ENCODE peak calls at places on chromosomes 13 and 19, in four cellular contexts. I is IMR-90, C is H1, L is H9. W is an unnamed sample.

GRCh38 chr13:66014757-66015156 is 1215.4 kb downstream of the PCDH9 start:
- DNase-seq in I (peak; percentile 2), L (no peak), C (no peak), W (no peak)

GRCh38 chr13:34039678-34040077 is 221.7 kb downstream of the RFC3 start:
- DNase-seq in L (no peak), I (no peak), C (no peak), W (no peak)

GRCh38 chr13:41746259-41746658 is 214.7 kb downstream of the VWA8 start:
- DNase-seq in I (peak; percentile 79), C (no peak), L (no peak), W (no peak)

GRCh38 chr19:18996796-18997394 is 36.4 kb downstream of the SUGP2 start:
- DNase-seq in L (no peak), C (no peak), I (no peak), W (no peak)

GRCh38 chr13:39603424-39603947 is 493 bp upstream of the LHFPL6 start:
- DNase-seq in I (peak; percentile 24), C (peak; percentile 63), L (peak; percentile 41), W (peak; percentile 72)

GRCh38 chr19:4172861-4173473 is 9.4 kb downstream of the SIRT6 start:
- DNase-seq in I (peak; percentile 14), L (peak; percentile 85), C (peak; percentile 98), W (peak; percentile 71)

GRCh38 chr13:49052801-49053200 is 77.1 kb downstream of the FNDC3A start:
- DNase-seq in I (peak; percentile 24), C (no peak), L (no peak), W (no peak)

GRCh38 chr13:43364210-43365041 is 341.0 kb downstream of the DNAJC15 start:
- DNase-seq in C (no peak), I (peak; percentile 70), L (no peak), W (no peak)

GRCh38 chr19:13748169-13748884 is 16.0 kb upstream of the MRI1 start:
- DNase-seq in L (no peak), C (peak; percentile 47), I (peak; percentile 74), W (peak; percentile 40)

GRCh38 chr13:47017476-47017875 is 120.6 kb upstream of the HTR2A start:
- DNase-seq in C (no peak), L (no peak), I (peak; percentile 28), W (no peak)

GRCh38 chr13:95256086-95256485 is 45.2 kb downstream of the ABCC4 start:
- DNase-seq in C (no peak), L (no peak), I (peak; percentile 97), W (peak; percentile 17)

GRCh38 chr19:7903244-7904073 is at the start of gene MAP2K7:
- DNase-seq in L (peak; percentile 99), I (peak; percentile 99), C (peak; percentile 100), W (peak; percentile 99)

GRCh38 chr19:695350-695949 is at the start of gene PRSS57:
- DNase-seq in C (no peak), I (no peak), L (no peak), W (no peak)

GRCh38 chr19:53094749-53095575 is 8.3 kb downstream of the ZNF160 start:
- DNase-seq in L (peak; percentile 93), I (no peak), C (peak; percentile 80), W (peak; percentile 90)

GRCh38 chr19:48502720-48503018 is 9.0 kb downstream of the LMTK3 start:
- DNase-seq in L (no peak), I (no peak), C (no peak), W (no peak)

GRCh38 chr13:73984949-73985691 is 149.1 kb downstream of the KLF12 start:
- DNase-seq in C (no peak), I (no peak), L (no peak), W (peak; percentile 48)

GRCh38 chr13:101681834-101682233 is 229.4 kb downstream of the ITGBL1 start:
- DNase-seq in L (no peak), C (no peak), I (peak; percentile 28), W (no peak)

GRCh38 chr13:41916173-41916954 is 44.5 kb downstream of the VWA8 start:
- DNase-seq in C (no peak), I (peak; percentile 95), L (no peak), W (no peak)

GRCh38 chr19:46040952-46041500 is at the start of gene IGFL4:
- DNase-seq in C (no peak), L (no peak), I (no peak), W (no peak)

GRCh38 chr19:36489920-36490415 is 607 bp upstream of the ZNF566 start:
- DNase-seq in L (peak; percentile 96), I (peak; percentile 95), C (no peak), W (peak; percentile 99)

GRCh38 chr13:108959254-108959653 is 329.8 kb downstream of the MYO16 start:
- DNase-seq in L (no peak), C (no peak), I (no peak), W (no peak)

GRCh38 chr19:46495789-46496099 is at the start of gene PNMA8B:
- DNase-seq in L (peak; percentile 96), I (peak; percentile 27), C (peak; percentile 94), W (peak; percentile 95)

GRCh38 chr19:46537136-46538097 is 41.8 kb upstream of the PNMA8B start:
- DNase-seq in L (peak; percentile 68), C (peak; percentile 93), I (peak; percentile 29), W (peak; percentile 52)

GRCh38 chr13:20388184-20388583 is 137.5 kb downstream of the CRYL1 start:
- DNase-seq in L (no peak), I (no peak), C (no peak), W (no peak)

GRCh38 chr13:20389696-20390525 is 135.7 kb downstream of the CRYL1 start:
- DNase-seq in L (no peak), C (no peak), I (no peak), W (peak; percentile 35)

GRCh38 chr13:20387441-20387971 is 138.2 kb downstream of the CRYL1 start:
- DNase-seq in I (peak; percentile 34), L (no peak), C (no peak), W (no peak)

GRCh38 chr13:20390526-20391175 is 135.0 kb downstream of the CRYL1 start:
- DNase-seq in I (no peak), L (no peak), C (no peak), W (no peak)

DNA sequence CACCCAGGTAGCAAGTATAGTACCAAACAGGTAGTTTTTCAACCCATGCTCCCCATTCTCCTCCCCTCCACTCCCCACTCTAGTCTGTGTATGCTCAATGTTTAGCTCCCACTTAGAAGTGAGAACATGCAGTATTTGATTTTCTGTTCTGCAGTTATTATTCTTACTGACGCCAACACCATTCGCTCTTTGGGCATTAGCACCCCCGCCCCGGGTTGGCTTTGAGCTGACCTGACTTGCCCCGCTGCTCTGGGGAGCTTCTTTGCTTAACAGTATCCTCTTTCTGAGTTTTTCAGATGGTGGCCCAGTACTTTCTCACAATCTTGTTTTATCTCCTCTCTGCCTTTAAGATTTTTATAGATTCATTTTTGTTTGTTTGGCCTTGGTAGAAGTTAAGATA is 138.7 kb downstream of the CRYL1 start:
- DNase-seq in L (no peak), C (no peak), I (no peak), W (no peak)
- H4K5ac ChIP-seq in L (no peak overlapping the region), C (no peak overlapping the region), I (no peak overlapping the region), W (no peak overlapping the region)

GRCh38 chr13:111152836-111153235 is 37.7 kb downstream of the ARHGEF7 start:
- DNase-seq in L (no peak), C (no peak), I (no peak), W (peak; percentile 14)
- H4K5ac ChIP-seq in L (no peak overlapping the region), C (no peak overlapping the region), I (peak overlapping the region; percentile 79), W (no peak overlapping the region)

GRCh38 chr19:41649827-41650226 is 23.0 kb upstream of the CEACAM4 start:
- DNase-seq in I (no peak), L (no peak), C (no peak), W (no peak)
- H4K5ac ChIP-seq in I (no peak overlapping the region), L (no peak overlapping the region), C (no peak overlapping the region), W (no peak overlapping the region)

DNA sequence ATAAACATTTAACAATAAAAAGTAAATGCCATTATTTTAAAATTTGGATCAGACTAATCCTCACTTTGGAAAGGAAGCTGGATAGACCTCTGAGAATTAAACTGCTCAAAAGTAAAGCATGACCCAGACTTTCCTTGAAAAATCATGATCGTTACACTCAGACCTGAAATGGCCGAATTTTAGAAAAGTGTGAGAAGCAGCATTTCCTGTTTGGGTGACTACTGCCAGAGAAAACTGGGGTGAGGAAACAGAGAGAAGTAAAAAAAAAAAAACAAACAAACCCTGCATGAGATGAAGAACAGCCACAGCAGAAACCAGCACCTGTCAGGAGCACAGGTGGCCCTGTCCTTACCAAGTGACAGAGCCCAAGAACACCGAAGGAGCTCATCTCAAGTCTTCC is 12.0 kb upstream of the ADPRHL1 start:
- DNase-seq in I (no peak), C (no peak), L (no peak), W (no peak)
- H4K5ac ChIP-seq in I (no peak overlapping the region), C (no peak overlapping the region), L (no peak overlapping the region), W (no peak overlapping the region)

GRCh38 chr19:20470345-20471119 is 95.0 kb downstream of the ZNF737 start:
- DNase-seq in I (no peak), L (no peak), C (no peak), W (no peak)

GRCh38 chr19:20471441-20471840 is 94.1 kb downstream of the ZNF737 start:
- DNase-seq in I (no peak), L (no peak), C (no peak), W (no peak)

GRCh38 chr19:20472854-20473253 is 92.7 kb downstream of the ZNF737 start:
- DNase-seq in C (no peak), I (no peak), L (no peak), W (no peak)
- H4K5ac ChIP-seq in C (no peak overlapping the region), I (no peak overlapping the region), L (no peak overlapping the region), W (no peak overlapping the region)

GRCh38 chr13:113887700-113888201 is 23.9 kb upstream of the GAS6 start:
- DNase-seq in I (no peak), C (no peak), L (no peak), W (no peak)
- H4K5ac ChIP-seq in I (peak overlapping the region; percentile 40), C (no peak overlapping the region), L (no peak overlapping the region), W (no peak overlapping the region)

DNA sequence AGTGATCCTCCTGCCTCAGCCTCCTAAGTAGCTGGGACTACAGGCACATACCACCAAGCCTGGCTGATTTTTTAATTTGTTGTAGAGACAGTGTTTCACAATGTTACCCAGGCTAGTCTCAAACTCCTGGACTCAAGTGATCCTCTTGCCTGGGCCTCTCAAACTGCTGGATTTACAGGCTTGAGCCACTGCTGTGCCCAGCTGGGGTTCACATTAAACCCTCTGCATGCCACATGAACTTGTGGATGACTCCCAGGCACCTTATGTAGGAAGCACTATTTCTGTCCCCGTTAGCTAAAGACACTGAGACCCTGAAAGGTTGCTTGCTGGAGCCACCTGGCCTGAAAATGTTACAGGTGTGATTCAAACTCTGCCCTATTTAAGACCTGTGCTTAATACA is 10.5 kb downstream of the MYH14 start:
- DNase-seq in L (no peak), C (no peak), I (no peak), W (no peak)
- H4K5ac ChIP-seq in L (no peak overlapping the region), C (no peak overlapping the region), I (no peak overlapping the region), W (no peak overlapping the region)

DNA sequence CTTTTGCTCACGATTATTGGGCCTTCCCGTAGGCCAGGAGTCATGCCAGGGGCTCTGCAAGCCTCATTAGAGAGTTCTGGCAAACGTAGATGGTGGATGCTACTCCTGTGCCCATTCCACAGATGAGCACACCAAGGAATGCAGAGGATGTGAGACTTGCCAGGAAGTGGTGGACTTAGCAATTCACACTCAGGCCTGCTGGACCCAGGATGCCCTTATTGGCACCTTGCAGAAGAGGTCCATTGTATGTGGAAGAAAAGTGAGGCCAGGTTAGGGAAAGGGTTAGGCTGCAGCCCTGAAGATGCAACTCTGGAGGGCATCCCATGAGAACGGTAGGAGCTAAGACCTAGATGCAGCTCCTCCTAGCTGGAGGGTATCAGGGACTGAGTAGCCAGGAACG is 5.9 kb downstream of the UNC13A start:
- DNase-seq in C (no peak), L (no peak), I (no peak), W (no peak)
- H4K5ac ChIP-seq in C (no peak overlapping the region), L (no peak overlapping the region), I (no peak overlapping the region), W (no peak overlapping the region)

W was measured in mesendoderm.